ENCODE peak calls at places on chromosomes 1 and 21, in four cellular contexts. G, K, V and C are unnamed samples.

GRCh38 chr1:119799003-119799402 is 12.3 kb downstream of the REG4 start:
- DNase-seq in G (no peak), K (no peak), V (no peak), C (no peak)

GRCh38 chr1:163912491-163912890 is 590.7 kb downstream of the NUF2 start:
- DNase-seq in G (no peak), K (no peak), V (no peak), C (no peak)

GRCh38 chr1:216045400-216045799 is 377.8 kb downstream of the USH2A start:
- DNase-seq in G (no peak), K (no peak), V (no peak), C (no peak)

GRCh38 chr21:38165466-38166213 is 91.2 kb upstream of the KCNJ15 start:
- DNase-seq in G (no peak), K (no peak), V (no peak), C (peak)

GRCh38 chr1:246161626-246162025 is 345.5 kb downstream of the SMYD3 start:
- DNase-seq in G (no peak), K (no peak), V (no peak), C (peak)

GRCh38 chr1:15455522-15455921 is 1.0 kb upstream of the CELA2A start:
- DNase-seq in G (no peak), K (no peak), V (no peak), C (no peak)

GRCh38 chr1:13617773-13618172 is 34.1 kb downstream of the PDPN start:
- DNase-seq in G (no peak), K (no peak), V (no peak), C (no peak)

GRCh38 chr1:105088166-105088565 is 1338.5 kb downstream of the AMY1C start:
- DNase-seq in G (no peak), K (no peak), V (no peak), C (no peak)

GRCh38 chr1:147613506-147613905 is 56.8 kb downstream of the ACP6 start:
- DNase-seq in G (no peak), K (no peak), V (no peak), C (no peak)

GRCh38 chr1:185595835-185596667 is 138.1 kb upstream of the HMCN1 start:
- DNase-seq in G (no peak), K (no peak), V (peak), C (peak)

GRCh38 chr1:38586993-38587646 is 272.5 kb downstream of the RRAGC start:
- DNase-seq in G (no peak), K (peak), V (peak), C (peak)

GRCh38 chr1:229538945-229539344 is 19.6 kb downstream of the ABCB10 start:
- DNase-seq in G (no peak), K (no peak), V (no peak), C (no peak)

GRCh38 chr1:42418516-42418915 is 37.3 kb downstream of the ZMYND12 start:
- DNase-seq in G (no peak), K (no peak), V (no peak), C (no peak)

GRCh38 chr1:56397811-56398231 is 181.5 kb downstream of the PLPP3 start:
- DNase-seq in G (no peak), K (no peak), V (no peak), C (no peak)

GRCh38 chr1:103788377-103788776 is 38.7 kb downstream of the AMY1C start:
- DNase-seq in G (no peak), K (no peak), V (no peak), C (no peak)

GRCh38 chr1:83976920-83977319 is 22.0 kb downstream of the TTLL7 start:
- DNase-seq in G (no peak), K (no peak), V (no peak), C (no peak)

GRCh38 chr1:209900734-209901133 is 37.3 kb upstream of the SYT14 start:
- DNase-seq in G (no peak), K (no peak), V (no peak), C (peak)

GRCh38 chr1:236176337-236177336 is 34.3 kb downstream of the GPR137B start:
- DNase-seq in G (no peak), K (no peak), V (no peak), C (no peak)

GRCh38 chr1:9384751-9385245 is 92.1 kb downstream of the SPSB1 start:
- DNase-seq in G (no peak), K (peak), V (no peak), C (peak)

GRCh38 chr1:70220015-70220414 is 1.2 kb upstream of the SRSF11 start:
- DNase-seq in G (no peak), K (no peak), V (no peak), C (no peak)

GRCh38 chr1:41850029-41850428 is 68.7 kb downstream of the HIVEP3 start:
- DNase-seq in G (no peak), K (no peak), V (no peak), C (no peak)

GRCh38 chr1:92244376-92244775 is 26.7 kb downstream of the C1orf146 start:
- DNase-seq in G (no peak), K (no peak), V (no peak), C (no peak)

GRCh38 chr1:116569776-116570357 is 959 bp downstream of the CD58 start:
- DNase-seq in G (peak), K (peak), V (no peak), C (no peak)

GRCh38 chr1:205355054-205355453 is 1.7 kb downstream of the KLHDC8A start:
- DNase-seq in G (peak), K (no peak), V (no peak), C (no peak)

GRCh38 chr1:203158423-203158822 is 17.2 kb downstream of the MYBPH start:
- DNase-seq in G (no peak), K (no peak), V (no peak), C (no peak)

GRCh38 chr1:23980725-23981063 is 567 bp upstream of the SRSF10 start:
- DNase-seq in G (no peak), K (no peak), V (peak), C (no peak)

GRCh38 chr1:23978825-23979224 is 1.3 kb downstream of the SRSF10 start:
- DNase-seq in G (no peak), K (no peak), V (no peak), C (peak)

GRCh38 chr1:23977854-23978191 is 2.3 kb downstream of the SRSF10 start:
- DNase-seq in G (no peak), K (no peak), V (no peak), C (no peak)

GRCh38 chr1:23979387-23980005 is 631 bp downstream of the SRSF10 start:
- DNase-seq in G (no peak), K (no peak), V (no peak), C (peak)

GRCh38 chr1:23980006-23980724 is at the start of gene SRSF10:
- DNase-seq in G (peak), K (peak), V (peak), C (peak)
- TF ChIP-seq POLR2A in G (no peak), K (peak), V (peak), C (peak)

GRCh38 chr1:61047061-61047460 is 35.3 kb upstream of the NFIA start:
- DNase-seq in G (no peak), K (no peak), V (no peak), C (no peak)

GRCh38 chr1:61052393-61053280 is 29.7 kb upstream of the NFIA start:
- DNase-seq in G (no peak), K (no peak), V (no peak), C (no peak)

GRCh38 chr1:61050541-61051454 is 31.6 kb upstream of the NFIA start:
- DNase-seq in G (no peak), K (peak), V (no peak), C (peak)

GRCh38 chr1:61051455-61052392 is 30.6 kb upstream of the NFIA start:
- DNase-seq in G (no peak), K (peak), V (no peak), C (no peak)

DNA sequence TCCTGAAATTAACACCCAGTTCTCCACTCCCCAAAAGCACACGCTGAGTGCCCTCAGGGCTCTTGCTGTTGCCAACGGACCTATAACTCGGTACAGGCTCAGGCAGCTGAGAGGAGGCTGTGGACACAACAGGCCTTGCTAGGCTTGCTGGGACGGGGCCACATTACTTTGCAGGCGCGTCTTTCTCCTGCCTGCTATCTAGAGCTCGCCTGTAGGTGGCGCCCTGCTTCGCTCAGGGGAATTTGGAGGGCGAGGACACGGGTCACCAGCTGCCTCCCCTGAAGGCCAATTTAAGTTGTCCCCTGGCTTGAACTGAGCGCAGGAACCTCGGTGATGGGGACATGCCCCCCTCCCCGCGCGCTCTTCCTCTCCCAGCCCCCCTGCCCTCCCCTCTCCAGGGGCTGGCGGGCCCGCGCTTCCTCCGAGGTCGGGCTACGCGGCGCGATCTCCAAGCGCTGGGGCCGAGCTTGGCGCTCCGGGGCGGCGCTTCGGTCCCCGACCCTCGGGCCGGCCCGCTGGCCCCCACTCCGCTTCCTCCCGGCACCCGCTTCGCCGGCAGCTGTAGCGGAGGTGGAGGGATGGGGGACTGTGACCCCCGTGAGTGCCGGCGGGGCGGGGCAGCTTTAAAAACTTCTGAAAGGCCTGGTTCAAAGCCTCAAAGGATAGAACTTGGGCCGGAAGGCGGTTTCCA is 32.4 kb upstream of the NFIA start:
- DNase-seq in G (peak), K (peak), V (peak), C (peak)
- TF ChIP-seq POLR2A in G (no peak), K (no peak), V (no peak), C (peak)

DNA sequence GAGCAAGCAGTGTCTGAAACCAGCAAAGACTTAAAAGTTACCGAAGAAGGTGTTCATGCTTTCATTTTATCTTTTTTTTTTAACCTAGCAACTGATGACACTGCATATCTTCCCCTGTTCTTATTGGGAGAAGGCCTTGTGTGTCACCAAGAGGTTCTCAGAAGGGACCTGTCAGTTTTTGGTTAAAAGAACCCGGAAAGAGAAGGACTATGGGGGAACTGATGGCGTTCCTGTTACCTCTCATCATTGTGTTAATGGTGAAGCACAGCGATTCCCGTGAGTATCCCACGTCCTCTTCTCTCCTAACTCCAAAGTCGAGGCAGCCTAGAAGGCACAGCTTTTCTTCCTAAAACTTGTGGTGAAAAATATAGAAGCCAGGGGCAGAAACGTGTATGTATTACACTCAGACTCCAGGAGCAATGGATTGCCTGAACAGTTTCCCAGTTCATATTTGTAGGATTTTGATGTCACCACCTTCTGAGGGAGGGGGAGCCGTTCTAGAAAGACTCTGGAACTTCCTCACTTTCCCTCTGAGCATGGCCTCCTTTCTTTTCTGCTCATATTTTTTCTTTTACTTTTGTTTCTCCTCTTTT is at the start of gene MR1:
- DNase-seq in G (peak), K (no peak), V (peak), C (peak)
- TF ChIP-seq POLR2A in G (no peak), K (no peak), V (peak), C (no peak)

DNA sequence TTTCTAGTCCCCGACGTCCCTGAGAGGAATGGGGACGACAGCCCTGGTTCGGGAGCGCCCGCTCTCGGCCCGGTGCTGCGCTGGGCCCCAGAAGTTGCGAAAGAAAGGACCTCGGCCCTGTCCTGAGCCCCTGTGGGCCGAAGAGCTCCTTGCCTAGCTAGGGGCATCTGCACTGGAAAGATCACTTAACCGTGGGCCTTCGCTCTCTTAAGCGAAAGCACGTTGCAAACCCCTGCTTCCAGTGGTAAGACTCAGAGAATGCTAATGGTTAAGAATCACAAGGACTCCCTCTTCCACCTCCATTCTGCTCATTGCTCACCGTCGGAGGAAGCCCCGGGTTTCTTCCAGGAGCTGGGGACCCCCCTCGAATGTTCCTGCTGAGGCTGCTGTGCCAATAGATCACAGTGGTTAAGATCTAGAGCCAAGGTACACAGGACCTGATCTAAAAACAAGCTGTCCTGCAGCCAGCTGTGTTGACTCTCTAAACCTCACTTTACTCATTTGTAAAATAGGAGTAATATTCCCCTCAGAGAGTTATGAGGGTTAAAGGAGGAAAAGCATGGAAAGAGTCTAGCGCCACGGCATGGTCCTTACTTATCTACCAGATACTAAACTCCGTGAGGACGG is 690 bp downstream of the VAMP3 start:
- DNase-seq in G (no peak), K (no peak), V (no peak), C (peak)
- TF ChIP-seq POLR2A in G (no peak), K (no peak), V (no peak), C (no peak)

GRCh38 chr21:33412832-33413519 is 9.8 kb downstream of the IFNGR2 start:
- DNase-seq in G (no peak), K (no peak), V (no peak), C (no peak)
- TF ChIP-seq POLR2A in G (no peak), K (no peak), V (no peak), C (no peak)

DNA sequence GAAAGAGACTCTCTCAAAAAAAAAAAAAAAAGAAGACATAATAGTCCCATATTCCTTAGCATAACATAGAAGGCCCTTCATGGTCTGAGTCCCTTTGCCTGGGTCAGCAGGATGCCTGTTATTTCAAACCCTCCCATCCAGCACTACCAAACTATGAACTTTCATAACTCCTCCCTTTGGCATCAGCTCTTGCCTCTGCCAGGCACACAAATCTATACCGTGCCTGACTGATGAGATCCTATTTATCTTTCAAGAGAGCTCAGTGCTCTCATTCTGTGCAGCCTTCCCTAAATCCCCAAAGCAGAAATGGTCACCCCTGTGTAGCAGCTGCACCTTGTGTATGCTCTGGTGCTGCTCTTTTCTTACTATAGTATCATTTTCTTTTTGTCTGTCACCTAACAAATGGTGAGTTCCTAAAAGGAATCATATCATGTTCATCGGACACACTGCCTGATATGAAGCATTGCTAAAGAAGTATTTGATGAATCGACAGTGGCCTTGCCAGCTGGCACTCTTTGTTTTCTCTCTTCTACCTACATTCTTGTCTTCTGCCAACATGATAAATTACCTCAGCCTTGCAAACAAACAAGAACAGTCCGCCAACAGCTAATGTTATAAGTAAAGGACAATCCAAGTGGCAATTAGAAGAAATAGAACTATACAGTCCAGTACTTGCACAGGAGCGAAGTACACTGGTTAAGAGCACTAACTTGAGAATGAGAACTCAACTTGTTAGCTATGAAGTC is 29.9 kb downstream of the FMO4 start:
- DNase-seq in G (no peak), K (no peak), V (no peak), C (no peak)
- TF ChIP-seq POLR2A in G (no peak), K (no peak), V (no peak), C (no peak)